ENCODE peak calls at places on chromosomes 11 and 22, in five cellular contexts. One of them, this sample, is unnamed.
A peak's percentile ranks its signal among the peaks of the same experiment; 100 is the strongest.

GRCh38 chr11:44190883-44191230 is 95.4 kb downstream of the EXT2 start:
- DNase-seq in stimulated activated CD8-positive, alpha-beta memory T cell treated with anti-CD3 and anti-CD28 coated beads, Interleukin-7, amount 100 ng/mL, for 48 hours: no peak
- DNase-seq in posterior cingulate gyrus: no peak
- DNase-seq in H9: peak; percentile 29
- DNase-seq in stimulated activated CD4-positive, alpha-beta T cell treated with anti-CD3 and anti-CD28 coated beads, Interleukin-2, amount 100 ng/mL, for 24 hours: no peak
- DNase-seq in this sample: no peak

GRCh38 chr11:46553746-46554204 is 40.0 kb downstream of the AMBRA1 start:
- DNase-seq in stimulated activated CD4-positive, alpha-beta T cell treated with anti-CD3 and anti-CD28 coated beads, Interleukin-2, amount 100 ng/mL, for 24 hours: no peak
- DNase-seq in stimulated activated CD8-positive, alpha-beta memory T cell treated with anti-CD3 and anti-CD28 coated beads, Interleukin-7, amount 100 ng/mL, for 48 hours: no peak
- DNase-seq in posterior cingulate gyrus: no peak
- DNase-seq in H9: no peak
- DNase-seq in this sample: no peak

GRCh38 chr11:67117667-67118058 is 1.4 kb upstream of the KDM2A start:
- DNase-seq in stimulated activated CD8-positive, alpha-beta memory T cell treated with anti-CD3 and anti-CD28 coated beads, Interleukin-7, amount 100 ng/mL, for 48 hours: no peak
- DNase-seq in H9: peak; percentile 56
- DNase-seq in posterior cingulate gyrus: no peak
- DNase-seq in stimulated activated CD4-positive, alpha-beta T cell treated with anti-CD3 and anti-CD28 coated beads, Interleukin-2, amount 100 ng/mL, for 24 hours: peak; percentile 51
- DNase-seq in this sample: peak; percentile 73

GRCh38 chr11:3122775-3123201 is 42.3 kb downstream of the OSBPL5 start:
- DNase-seq in stimulated activated CD8-positive, alpha-beta memory T cell treated with anti-CD3 and anti-CD28 coated beads, Interleukin-7, amount 100 ng/mL, for 48 hours: no peak
- DNase-seq in H9: no peak
- DNase-seq in posterior cingulate gyrus: peak; percentile 42
- DNase-seq in stimulated activated CD4-positive, alpha-beta T cell treated with anti-CD3 and anti-CD28 coated beads, Interleukin-2, amount 100 ng/mL, for 24 hours: no peak
- DNase-seq in this sample: no peak

GRCh38 chr11:44658451-44658850 is 68.3 kb upstream of the TSPAN18 start:
- DNase-seq in stimulated activated CD8-positive, alpha-beta memory T cell treated with anti-CD3 and anti-CD28 coated beads, Interleukin-7, amount 100 ng/mL, for 48 hours: no peak
- DNase-seq in H9: peak; percentile 51
- DNase-seq in stimulated activated CD4-positive, alpha-beta T cell treated with anti-CD3 and anti-CD28 coated beads, Interleukin-2, amount 100 ng/mL, for 24 hours: no peak
- DNase-seq in posterior cingulate gyrus: no peak
- DNase-seq in this sample: peak; percentile 76

GRCh38 chr11:108018708-108019107 is 10.0 kb downstream of the CUL5 start:
- DNase-seq in stimulated activated CD8-positive, alpha-beta memory T cell treated with anti-CD3 and anti-CD28 coated beads, Interleukin-7, amount 100 ng/mL, for 48 hours: no peak
- DNase-seq in posterior cingulate gyrus: no peak
- DNase-seq in stimulated activated CD4-positive, alpha-beta T cell treated with anti-CD3 and anti-CD28 coated beads, Interleukin-2, amount 100 ng/mL, for 24 hours: no peak
- DNase-seq in H9: no peak
- DNase-seq in this sample: no peak

GRCh38 chr11:10263929-10264328 is 30.1 kb downstream of the SBF2 start:
- DNase-seq in H9: no peak
- DNase-seq in posterior cingulate gyrus: no peak
- DNase-seq in stimulated activated CD4-positive, alpha-beta T cell treated with anti-CD3 and anti-CD28 coated beads, Interleukin-2, amount 100 ng/mL, for 24 hours: no peak
- DNase-seq in stimulated activated CD8-positive, alpha-beta memory T cell treated with anti-CD3 and anti-CD28 coated beads, Interleukin-7, amount 100 ng/mL, for 48 hours: no peak
- DNase-seq in this sample: no peak

GRCh38 chr22:32706149-32706548 is 95.4 kb upstream of the TIMP3 start:
- DNase-seq in stimulated activated CD4-positive, alpha-beta T cell treated with anti-CD3 and anti-CD28 coated beads, Interleukin-2, amount 100 ng/mL, for 24 hours: no peak
- DNase-seq in posterior cingulate gyrus: no peak
- DNase-seq in H9: no peak
- DNase-seq in stimulated activated CD8-positive, alpha-beta memory T cell treated with anti-CD3 and anti-CD28 coated beads, Interleukin-7, amount 100 ng/mL, for 48 hours: no peak
- DNase-seq in this sample: no peak

GRCh38 chr22:50403701-50404101 is 60.6 kb downstream of the PPP6R2 start:
- DNase-seq in stimulated activated CD4-positive, alpha-beta T cell treated with anti-CD3 and anti-CD28 coated beads, Interleukin-2, amount 100 ng/mL, for 24 hours: no peak
- DNase-seq in stimulated activated CD8-positive, alpha-beta memory T cell treated with anti-CD3 and anti-CD28 coated beads, Interleukin-7, amount 100 ng/mL, for 48 hours: no peak
- DNase-seq in posterior cingulate gyrus: peak; percentile 92
- DNase-seq in H9: no peak
- DNase-seq in this sample: no peak

GRCh38 chr11:116424615-116425261 is 348.0 kb downstream of the BUD13 start:
- DNase-seq in posterior cingulate gyrus: no peak
- DNase-seq in stimulated activated CD4-positive, alpha-beta T cell treated with anti-CD3 and anti-CD28 coated beads, Interleukin-2, amount 100 ng/mL, for 24 hours: no peak
- DNase-seq in H9: no peak
- DNase-seq in stimulated activated CD8-positive, alpha-beta memory T cell treated with anti-CD3 and anti-CD28 coated beads, Interleukin-7, amount 100 ng/mL, for 48 hours: no peak
- DNase-seq in this sample: no peak